ENCODE peak calls at places on chromosomes 2 and 18, in nine cellular contexts. Y, P, X, A, D, O, F, T and V are unnamed samples. For H3K36me3, the result is how much of the 10 kb centered on the place peaks cover.

GRCh38 chr2:220081171-220081570 is 453.7 kb downstream of the SLC4A3 start:
- DNase-seq in Y (peak), A (no peak), T (no peak), X (no peak), O (no peak), P (no peak), D (no peak), F (no peak), V (no peak)

GRCh38 chr18:56233595-56233994 is 404.8 kb downstream of the TXNL1 start:
- DNase-seq in O (no peak), D (no peak), Y (no peak), F (peak), T (no peak), X (peak), P (no peak), A (peak), V (no peak)

GRCh38 chr2:20516646-20517341 is 69.9 kb downstream of the RHOB start:
- DNase-seq in F (peak), T (peak), X (no peak), P (no peak), Y (no peak), O (no peak), A (no peak), D (peak), V (peak)

GRCh38 chr2:150598383-150598782 is 110.9 kb upstream of the RND3 start:
- DNase-seq in F (no peak), X (no peak), A (no peak), D (no peak), P (no peak), T (no peak), O (no peak), Y (no peak), V (no peak)

GRCh38 chr2:88765154-88765948 is 73.9 kb downstream of the RPIA start:
- DNase-seq in Y (peak), T (no peak), F (no peak), X (no peak), O (peak), A (no peak), D (peak), P (no peak), V (peak)

GRCh38 chr2:23050388-23050787 is 334.6 kb upstream of the KLHL29 start:
- DNase-seq in D (no peak), F (no peak), T (no peak), X (no peak), O (no peak), A (no peak), P (no peak), Y (no peak), V (no peak)

GRCh38 chr2:45812039-45812500 is 160.6 kb downstream of the PRKCE start:
- DNase-seq in D (no peak), A (no peak), X (no peak), F (no peak), P (no peak), Y (no peak), T (no peak), O (no peak), V (no peak)

GRCh38 chr2:223979730-223980396 is 22.6 kb downstream of the MRPL44 start:
- DNase-seq in X (no peak), D (no peak), P (no peak), F (no peak), O (no peak), A (no peak), T (no peak), Y (no peak), V (no peak)

GRCh38 chr2:108571262-108571661 is 37.0 kb downstream of the LIMS1 start:
- DNase-seq in F (no peak), D (no peak), A (no peak), Y (no peak), X (no peak), O (no peak), P (no peak), T (no peak), V (no peak)

GRCh38 chr2:201972621-201973255 is 60.9 kb upstream of the FZD7 start:
- DNase-seq in O (no peak), F (no peak), A (no peak), T (no peak), X (no peak), P (no peak), Y (peak), D (no peak), V (peak)

GRCh38 chr2:31467426-31467825 is 52.9 kb upstream of the XDH start:
- DNase-seq in D (no peak), X (no peak), F (no peak), O (no peak), Y (no peak), A (no peak), T (no peak), P (no peak), V (no peak)

GRCh38 chr2:101872480-101872879 is 119.3 kb upstream of the IL1R2 start:
- DNase-seq in T (no peak), A (no peak), D (no peak), O (no peak), Y (no peak), P (no peak), F (no peak), X (no peak), V (no peak)

GRCh38 chr2:101869527-101869926 is 122.2 kb upstream of the IL1R2 start:
- DNase-seq in Y (no peak), T (no peak), X (no peak), P (no peak), A (no peak), O (no peak), D (no peak), F (no peak), V (peak)

GRCh38 chr2:101871480-101871879 is 120.3 kb upstream of the IL1R2 start:
- DNase-seq in D (no peak), F (no peak), X (no peak), O (no peak), Y (no peak), A (no peak), P (no peak), T (no peak), V (no peak)

GRCh38 chr2:101870444-101870843 is 121.3 kb upstream of the IL1R2 start:
- DNase-seq in D (no peak), A (no peak), T (no peak), P (no peak), Y (no peak), X (no peak), F (no peak), O (no peak), V (no peak)

GRCh38 chr2:101868525-101868924 is 123.2 kb upstream of the IL1R2 start:
- DNase-seq in O (no peak), T (no peak), X (no peak), D (no peak), F (no peak), Y (no peak), P (no peak), A (no peak), V (peak)
- H3K36me3 ChIP-seq in O (under half), T (under half), X (half or more), D (half or more), F (half or more), Y (half or more), P (half or more), A (under half), V (under half)

GRCh38 chr18:7089369-7089768 is 28.2 kb downstream of the LAMA1 start:
- DNase-seq in T (no peak), O (no peak), F (no peak), A (no peak), P (no peak), Y (no peak), D (no peak), X (no peak), V (no peak)
- H3K4me3 ChIP-seq in T (no peak), O (no peak), F (no peak), A (no peak), P (no peak), Y (no peak), D (no peak), X (no peak), V (no peak)

GRCh38 chr2:237995036-237995435 is 28.2 kb downstream of the UBE2F start:
- DNase-seq in O (no peak), A (no peak), T (no peak), P (no peak), Y (no peak), X (no peak), D (no peak), F (no peak), V (no peak)

GRCh38 chr2:237993701-237994100 is 26.9 kb downstream of the UBE2F start:
- DNase-seq in P (no peak), F (no peak), Y (no peak), T (no peak), X (no peak), O (no peak), D (no peak), A (peak), V (no peak)

GRCh38 chr2:237998530-237998929 is 31.7 kb downstream of the UBE2F start:
- DNase-seq in F (no peak), O (no peak), Y (no peak), X (no peak), D (no peak), A (peak), P (no peak), T (no peak), V (no peak)

GRCh38 chr2:237996041-237996593 is 29.3 kb downstream of the UBE2F start:
- DNase-seq in D (no peak), O (no peak), X (no peak), Y (no peak), T (no peak), P (no peak), A (no peak), F (no peak), V (no peak)

GRCh38 chr2:237997521-237997920 is 30.7 kb downstream of the UBE2F start:
- DNase-seq in X (no peak), P (no peak), O (no peak), Y (no peak), A (no peak), D (no peak), F (no peak), T (no peak), V (no peak)
- H3K36me3 ChIP-seq in X (under half), P (under half), O (under half), Y (under half), A (under half), D (under half), F (under half), T (under half), V (under half)

GRCh38 chr2:27264753-27265535 is 2.1 kb upstream of the SLC30A3 start:
- DNase-seq in P (no peak), F (no peak), A (peak), T (peak), O (peak), Y (peak), X (peak), D (peak), V (peak)

GRCh38 chr2:27264253-27264752 is 1.5 kb upstream of the SLC30A3 start:
- DNase-seq in O (no peak), P (no peak), T (no peak), X (no peak), F (no peak), Y (peak), D (no peak), A (no peak), V (no peak)

GRCh38 chr2:27262379-27263286 is at the start of gene SLC30A3:
- DNase-seq in X (peak), T (peak), Y (peak), F (peak), O (peak), A (peak), P (no peak), D (peak), V (peak)

GRCh38 chr2:27261926-27262298 is 935 bp downstream of the SLC30A3 start:
- DNase-seq in Y (no peak), T (no peak), A (no peak), X (no peak), F (no peak), D (no peak), P (no peak), O (no peak), V (no peak)

GRCh38 chr2:27263287-27264252 is 723 bp upstream of the SLC30A3 start:
- DNase-seq in Y (peak), F (no peak), O (no peak), X (no peak), P (no peak), D (no peak), A (no peak), T (no peak), V (no peak)
- H3K4me3 ChIP-seq in Y (peak), F (peak), O (peak), X (peak), P (peak), D (peak), A (peak), T (peak), V (no peak)

GRCh38 chr2:84442888-84443287 is 16.2 kb downstream of the SUCLG1 start:
- DNase-seq in X (no peak), F (no peak), T (no peak), D (no peak), P (no peak), Y (no peak), O (no peak), A (no peak), V (no peak)

GRCh38 chr2:84441036-84441435 is 18.0 kb downstream of the SUCLG1 start:
- DNase-seq in T (no peak), X (no peak), A (no peak), O (no peak), D (no peak), F (no peak), P (no peak), Y (no peak), V (no peak)

GRCh38 chr2:84449055-84449454 is 10.0 kb downstream of the SUCLG1 start:
- DNase-seq in Y (no peak), D (no peak), X (no peak), F (no peak), T (no peak), P (no peak), O (no peak), A (no peak), V (no peak)

GRCh38 chr2:84441505-84441904 is 17.6 kb downstream of the SUCLG1 start:
- DNase-seq in T (no peak), D (no peak), P (no peak), O (no peak), Y (no peak), X (no peak), F (no peak), A (no peak), V (no peak)

DNA sequence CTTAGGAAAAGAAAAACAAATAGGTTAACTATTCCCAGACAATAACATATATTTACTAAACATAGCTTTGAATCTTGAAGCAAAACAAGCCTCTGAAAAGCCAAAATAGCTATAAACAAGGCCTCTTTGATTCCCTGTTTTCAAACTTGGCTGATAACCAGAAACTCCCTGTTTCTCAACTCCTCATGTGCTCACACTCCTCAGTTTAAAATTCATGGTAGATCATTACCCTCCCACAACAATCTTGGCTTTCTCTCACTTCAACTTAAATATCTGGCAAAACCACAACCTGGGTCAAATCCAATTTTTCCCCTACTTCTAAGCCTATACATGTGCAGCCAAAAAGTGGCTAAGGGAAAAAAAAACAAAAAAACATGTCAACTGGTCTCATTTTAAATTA is 15.6 kb downstream of the SUCLG1 start:
- DNase-seq in P (no peak), F (no peak), T (no peak), X (no peak), Y (no peak), A (no peak), D (no peak), O (no peak), V (no peak)
- H3K36me3 ChIP-seq in P (half or more), F (under half), T (under half), X (half or more), Y (under half), A (under half), D (half or more), O (under half), V (under half)

GRCh38 chr2:187554704-187555082 is 458 bp upstream of the TFPI start:
- DNase-seq in A (no peak), Y (no peak), D (no peak), P (no peak), X (no peak), O (no peak), F (no peak), T (no peak), V (no peak)
- H3K4me3 ChIP-seq in A (peak), Y (no peak), D (peak), P (peak), X (peak), O (no peak), F (no peak), T (peak), V (peak)

GRCh38 chr18:79455261-79455660 is 59.5 kb downstream of the NFATC1 start:
- DNase-seq in O (no peak), A (no peak), Y (no peak), F (no peak), X (no peak), D (no peak), T (no peak), P (no peak), V (no peak)
- H3K36me3 ChIP-seq in O (under half), A (under half), Y (under half), F (under half), X (under half), D (half or more), T (under half), P (under half), V (under half)

GRCh38 chr2:240501531-240501991 is 56.2 kb downstream of the ANKMY1 start:
- DNase-seq in X (no peak), F (no peak), O (no peak), Y (no peak), P (peak), T (no peak), A (peak), D (peak), V (peak)
- H3K4me3 ChIP-seq in X (no peak), F (no peak), O (no peak), Y (no peak), P (no peak), T (no peak), A (no peak), D (no peak), V (no peak)